ENCODE peak calls at places on chromosomes 5 and 9, in five cellular contexts. E is activated T-cell treated with anti-CD3 and anti-CD28 coated beads for 1 hour, N is foreskin fibroblast, T is NCI-H1436, I is myocyte. Y is an unnamed sample.

GRCh38 chr5:73300520-73301207 is 127.7 kb downstream of the TMEM174 start:
- DNase-seq in I (no peak), T (no peak), N (no peak), E (no peak), Y (no peak)

GRCh38 chr9:90000925-90001324 is 396.1 kb downstream of the GADD45G start:
- DNase-seq in T (no peak), N (no peak), E (no peak), I (no peak), Y (no peak)

GRCh38 chr9:104895572-104895971 is 32.4 kb downstream of the ABCA1 start:
- DNase-seq in T (no peak), E (no peak), I (no peak), N (peak), Y (no peak)

GRCh38 chr9:128192601-128193371 is 1.4 kb upstream of the CIZ1 start:
- DNase-seq in E (peak), T (peak), I (no peak), N (peak), Y (peak)

GRCh38 chr5:168324864-168325615 is 33.6 kb downstream of the WWC1 start:
- DNase-seq in E (no peak), N (peak), T (no peak), I (no peak), Y (no peak)

GRCh38 chr5:78500028-78500427 is 139.6 kb downstream of the SCAMP1 start:
- DNase-seq in I (no peak), T (no peak), N (peak), E (no peak), Y (no peak)

GRCh38 chr5:31059889-31060288 is 133.6 kb upstream of the CDH6 start:
- DNase-seq in I (no peak), N (no peak), E (no peak), T (no peak), Y (no peak)

GRCh38 chr5:95963650-95964410 is 2.2 kb upstream of the ELL2 start:
- DNase-seq in N (no peak), T (no peak), E (no peak), I (no peak), Y (no peak)

GRCh38 chr9:133147412-133148271 is 16.1 kb downstream of the GBGT1 start:
- DNase-seq in I (peak), E (peak), N (no peak), T (peak), Y (peak)

GRCh38 chr9:21017092-21017491 is 14.3 kb downstream of the HACD4 start:
- DNase-seq in N (peak), I (no peak), T (no peak), E (no peak), Y (no peak)

GRCh38 chr9:68585034-68585761 is 44.5 kb upstream of the TMEM252 start:
- DNase-seq in E (no peak), T (no peak), N (no peak), I (no peak), Y (no peak)

GRCh38 chr9:127556871-127557270 is 55.2 kb upstream of the STXBP1 start:
- DNase-seq in I (no peak), E (no peak), T (no peak), N (no peak), Y (no peak)

GRCh38 chr9:126399251-126399650 is 72.6 kb downstream of the MVB12B start:
- DNase-seq in N (no peak), E (no peak), T (no peak), I (no peak), Y (no peak)

GRCh38 chr5:164355267-164355830 is 849.9 kb downstream of the MAT2B start:
- DNase-seq in T (peak), I (no peak), E (no peak), N (no peak), Y (no peak)

GRCh38 chr9:34190996-34191892 is 12.4 kb downstream of the UBAP1 start:
- DNase-seq in I (peak), T (no peak), N (no peak), E (no peak), Y (no peak)

GRCh38 chr5:142015781-142016533 is 3.1 kb upstream of the GNPDA1 start:
- DNase-seq in T (no peak), I (no peak), E (peak), N (peak), Y (no peak)

GRCh38 chr9:82606761-82607382 is 456.1 kb downstream of the RASEF start:
- DNase-seq in I (peak), N (peak), T (peak), E (no peak), Y (peak)

GRCh38 chr9:96741771-96742170 is 36.1 kb downstream of the ZNF510 start:
- DNase-seq in T (no peak), N (no peak), E (no peak), I (no peak), Y (no peak)

GRCh38 chr5:169286572-169287325 is 14.2 kb downstream of the SLIT3 start:
- DNase-seq in T (no peak), N (no peak), E (no peak), I (no peak), Y (no peak)

GRCh38 chr9:108194154-108194553 is 661.6 kb downstream of the ACTL7B start:
- DNase-seq in T (no peak), I (no peak), N (no peak), E (no peak), Y (no peak)

GRCh38 chr5:72166070-72166979 is 59.0 kb downstream of the MAP1B start:
- DNase-seq in T (peak), N (peak), I (no peak), E (no peak), Y (no peak)

GRCh38 chr5:122846051-122846567 is 696 bp downstream of the SNX24 start:
- DNase-seq in T (no peak), N (peak), E (no peak), I (no peak), Y (no peak)

GRCh38 chr9:128595471-128595870 is 43.1 kb downstream of the SPTAN1 start:
- DNase-seq in E (no peak), I (no peak), N (no peak), T (no peak), Y (no peak)

GRCh38 chr5:59790399-59791130 is 103.0 kb downstream of the PDE4D start:
- DNase-seq in N (no peak), E (no peak), T (no peak), I (no peak), Y (peak)

GRCh38 chr9:6759114-6759977 is 1.6 kb downstream of the KDM4C start:
- DNase-seq in N (peak), E (peak), T (no peak), I (peak), Y (peak)

GRCh38 chr9:36023260-36024048 is 13.3 kb upstream of the RECK start:
- DNase-seq in E (peak), T (peak), I (peak), N (peak), Y (peak)

GRCh38 chr5:53884844-53885243 is 324.4 kb downstream of the NDUFS4 start:
- DNase-seq in I (no peak), E (no peak), T (no peak), N (no peak), Y (no peak)

GRCh38 chr9:24614070-24614469 is 68.4 kb upstream of the IZUMO3 start:
- DNase-seq in E (no peak), I (no peak), N (no peak), T (no peak), Y (no peak)

GRCh38 chr9:136387217-136387616 is 12.8 kb downstream of the SNAPC4 start:
- DNase-seq in E (no peak), I (no peak), T (no peak), N (no peak), Y (no peak)

GRCh38 chr5:93584531-93585053 is 1.6 kb downstream of the NR2F1 start:
- DNase-seq in I (no peak), E (no peak), T (no peak), N (no peak), Y (no peak)

GRCh38 chr5:57666582-57666981 is 184.0 kb upstream of the ACTBL2 start:
- DNase-seq in T (no peak), N (no peak), E (no peak), I (no peak), Y (no peak)

Y was measured in memory B cell.